ENCODE peak calls at places on chromosome 16, in seven cellular contexts. R is CD4-positive, alpha-beta T cell; Z is kidney; D is tibial nerve; X is GM23248; Q is AG04450; P is SK-N-SH. J is an unnamed sample.

GRCh38 chr16:4976611-4977145 is 18.5 kb downstream of the SEC14L5 start:
- DNase-seq in Q (no peak), R (no peak), P (no peak), Z (peak; percentile 41), X (no peak), D (no peak), J (no peak)

GRCh38 chr16:20598832-20599469 is 22.8 kb upstream of the ACSM2B start:
- DNase-seq in Z (no peak), P (no peak), D (no peak), Q (no peak), X (no peak), R (no peak), J (no peak)

GRCh38 chr16:77443834-77444460 is 9.1 kb upstream of the ADAMTS18 start:
- DNase-seq in D (no peak), X (no peak), P (no peak), Q (no peak), R (no peak), Z (no peak), J (no peak)

GRCh38 chr16:3467920-3468319 is 24.4 kb downstream of the NAA60 start:
- DNase-seq in Q (no peak), Z (no peak), P (no peak), R (no peak), D (no peak), X (peak; percentile 43), J (no peak)

GRCh38 chr16:87389245-87389644 is 2.9 kb upstream of the MAP1LC3B start:
- DNase-seq in X (no peak), Z (no peak), R (no peak), D (no peak), Q (no peak), P (no peak), J (no peak)

GRCh38 chr16:55915116-55915827 is 40.1 kb upstream of the CES5A start:
- DNase-seq in Q (no peak), X (no peak), Z (no peak), R (no peak), P (no peak), D (no peak), J (no peak)

GRCh38 chr16:3317315-3317999 is 12.2 kb downstream of the ZNF75A start:
- DNase-seq in D (no peak), X (peak; percentile 10), P (no peak), Q (no peak), R (no peak), Z (no peak), J (no peak)

GRCh38 chr16:54993496-54993895 is 62.8 kb downstream of the IRX5 start:
- DNase-seq in R (no peak), Z (no peak), X (no peak), D (no peak), Q (no peak), P (no peak), J (no peak)

GRCh38 chr16:86783626-86784266 is 205.4 kb downstream of the FOXL1 start:
- DNase-seq in X (peak; percentile 71), Z (no peak), Q (no peak), R (no peak), P (no peak), D (no peak), J (no peak)

GRCh38 chr16:4309102-4309832 is 6.6 kb upstream of the GLIS2 start:
- DNase-seq in R (no peak), P (no peak), D (no peak), X (no peak), Q (no peak), Z (no peak), J (no peak)

GRCh38 chr16:27550582-27550920 is 607 bp downstream of the KATNIP start:
- DNase-seq in D (no peak), Q (no peak), X (no peak), R (no peak), P (no peak), Z (no peak), J (no peak)

GRCh38 chr16:27551046-27551445 is 1.1 kb downstream of the KATNIP start:
- DNase-seq in R (no peak), P (no peak), X (peak; percentile 24), Z (no peak), Q (no peak), D (no peak), J (no peak)

GRCh38 chr16:27549857-27550581 is at the start of the genes GTF3C1 and KATNIP:
- DNase-seq in P (peak; percentile 100), R (peak; percentile 100), Z (peak; percentile 100), X (peak; percentile 99), D (peak; percentile 100), Q (peak; percentile 96), J (peak; percentile 99)

GRCh38 chr16:27547851-27548250 is 1.9 kb downstream of the GTF3C1 start:
- DNase-seq in Z (no peak), X (no peak), P (no peak), D (no peak), Q (no peak), R (no peak), J (no peak)

GRCh38 chr16:27549607-27549856 is 181 bp downstream of the GTF3C1 start:
- DNase-seq in Q (no peak), D (no peak), P (no peak), R (no peak), X (no peak), Z (no peak), J (no peak)
- H3K27ac ChIP-seq in Q (peak overlapping the region; percentile 25), D (peak overlapping the region; percentile 86), P (no peak overlapping the region), R (no peak overlapping the region), X (no peak overlapping the region), Z (no peak overlapping the region), J (peak overlapping the region; percentile 60)

DNA sequence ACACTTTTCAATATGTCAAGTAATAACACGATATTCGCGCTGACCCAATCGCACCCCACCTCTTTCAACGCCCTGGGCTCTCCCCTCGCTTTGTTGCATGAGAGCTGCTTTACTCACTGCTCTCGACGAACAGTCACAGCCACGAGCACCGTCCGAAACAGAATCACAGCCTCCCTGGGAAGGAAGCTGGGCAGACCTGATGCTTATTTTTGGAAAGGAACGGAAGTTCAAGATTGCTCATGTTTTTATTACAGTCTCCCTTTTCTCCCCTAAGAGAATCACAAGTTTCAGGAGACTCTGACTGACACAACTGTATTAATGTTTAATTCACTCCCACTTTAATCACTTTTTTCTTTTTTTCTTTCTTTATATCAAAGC is 67.8 kb downstream of the ANKRD11 start:
- DNase-seq in X (peak; percentile 56), R (no peak), Z (no peak), P (no peak), Q (no peak), D (no peak), J (no peak)
- H3K27ac ChIP-seq in X (peak overlapping the region; percentile 36), R (no peak overlapping the region), Z (no peak overlapping the region), P (peak overlapping the region; percentile 46), Q (peak overlapping the region; percentile 0), D (peak overlapping the region; percentile 31), J (no peak overlapping the region)

GRCh38 chr16:53910990-53911389 is 207.0 kb downstream of the FTO start:
- DNase-seq in R (no peak), D (no peak), Z (no peak), Q (no peak), P (no peak), X (no peak), J (no peak)
- H3K27ac ChIP-seq in R (no peak overlapping the region), D (no peak overlapping the region), Z (no peak overlapping the region), Q (no peak overlapping the region), P (no peak overlapping the region), X (no peak overlapping the region), J (no peak overlapping the region)

DNA sequence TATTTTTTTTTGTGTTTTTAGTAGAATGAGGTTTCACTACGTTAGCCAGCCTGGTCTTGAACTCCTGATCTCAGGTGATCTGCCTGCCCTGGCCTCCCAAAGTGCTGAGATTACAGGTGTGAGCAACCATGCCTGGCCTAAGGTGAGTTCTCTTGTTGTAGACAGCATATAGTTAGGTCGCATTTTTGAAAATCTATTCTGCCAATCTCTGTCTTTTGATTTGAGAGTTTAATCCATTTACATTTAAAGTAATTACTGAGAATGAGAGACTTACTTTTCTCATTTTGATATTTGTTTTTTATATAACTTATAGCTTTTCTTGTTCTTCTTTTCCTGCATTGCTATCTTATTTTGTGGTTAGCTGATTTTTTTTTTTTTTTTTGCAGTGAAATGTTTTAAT is 6.3 kb upstream of the PRKCB start:
- DNase-seq in Q (no peak), X (no peak), Z (no peak), R (no peak), P (no peak), D (no peak), J (no peak)
- H3K27ac ChIP-seq in Q (no peak overlapping the region), X (no peak overlapping the region), Z (no peak overlapping the region), R (no peak overlapping the region), P (no peak overlapping the region), D (no peak overlapping the region), J (no peak overlapping the region)

GRCh38 chr16:65817066-65817465 is 549.4 kb upstream of the CDH5 start:
- DNase-seq in R (no peak), P (no peak), D (no peak), Z (no peak), X (no peak), Q (no peak), J (no peak)

GRCh38 chr16:65822148-65822547 is 544.3 kb upstream of the CDH5 start:
- DNase-seq in X (no peak), Z (no peak), P (no peak), Q (no peak), D (no peak), R (no peak), J (no peak)

GRCh38 chr16:65817799-65818198 is 548.7 kb upstream of the CDH5 start:
- DNase-seq in R (no peak), P (no peak), Q (no peak), D (no peak), X (no peak), Z (no peak), J (no peak)

GRCh38 chr16:65815707-65816106 is 550.8 kb upstream of the CDH5 start:
- DNase-seq in Z (no peak), D (no peak), X (no peak), Q (no peak), R (no peak), P (no peak), J (no peak)

DNA sequence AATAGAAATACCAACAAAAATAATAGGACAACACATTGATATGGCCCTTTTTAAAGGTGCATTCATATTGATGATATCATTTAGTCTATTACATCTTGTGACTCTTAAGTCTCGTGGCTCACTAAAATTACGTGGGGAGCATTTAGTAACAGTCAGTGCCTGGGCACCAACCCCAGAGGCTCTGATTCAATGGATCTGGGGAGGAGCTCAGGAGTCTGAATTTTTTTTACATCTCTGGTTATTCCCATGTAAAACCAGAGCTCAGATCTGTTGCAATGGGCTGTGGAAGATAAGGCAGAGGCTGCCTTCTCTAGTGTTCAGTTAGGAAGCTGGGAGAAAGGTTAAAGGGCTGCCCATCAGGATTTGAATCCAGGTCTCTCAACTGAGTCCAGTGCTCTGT is 549.9 kb upstream of the CDH5 start:
- DNase-seq in Q (no peak), P (no peak), D (no peak), Z (no peak), X (peak; percentile 12), R (no peak), J (no peak)
- H3K27ac ChIP-seq in Q (no peak overlapping the region), P (no peak overlapping the region), D (no peak overlapping the region), Z (no peak overlapping the region), X (no peak overlapping the region), R (no peak overlapping the region), J (no peak overlapping the region)